ENCODE peak calls at places on chromosomes 2 and 18, in eight cellular contexts. A, E, W, Y, S, D, R and M are unnamed samples.

GRCh38 chr2:187434342-187434785 is 13.7 kb downstream of the CALCRL start:
- DNase-seq in D (no peak), R (no peak), Y (no peak), E (no peak), W (no peak), S (peak), A (no peak), M (no peak)

GRCh38 chr2:230614913-230615332 is 97.7 kb upstream of the CAB39 start:
- DNase-seq in Y (no peak), E (no peak), D (peak), W (no peak), S (no peak), A (no peak), R (no peak), M (peak)

GRCh38 chr2:182897137-182897536 is 30.7 kb upstream of the FRZB start:
- DNase-seq in D (no peak), Y (no peak), R (no peak), W (no peak), A (no peak), E (no peak), S (no peak), M (no peak)

GRCh38 chr18:59180150-59180845 is 39.7 kb upstream of the GRP start:
- DNase-seq in E (no peak), D (no peak), W (no peak), S (no peak), A (no peak), R (no peak), Y (no peak), M (no peak)

GRCh38 chr18:46481847-46482245 is 175.2 kb downstream of the LOXHD1 start:
- DNase-seq in D (no peak), A (no peak), S (no peak), Y (no peak), W (no peak), E (no peak), R (no peak), M (no peak)

GRCh38 chr2:218001629-218002028 is 1.2 kb downstream of the TNS1 start:
- DNase-seq in S (no peak), D (no peak), Y (no peak), W (no peak), E (peak), A (no peak), R (no peak), M (no peak)

GRCh38 chr2:236790991-236791390 is 221.4 kb downstream of the ACKR3 start:
- DNase-seq in D (no peak), R (no peak), S (no peak), E (peak), Y (no peak), W (no peak), A (no peak), M (no peak)

GRCh38 chr18:7733642-7734041 is 166.5 kb downstream of the PTPRM start:
- DNase-seq in R (no peak), A (no peak), D (no peak), W (no peak), Y (peak), S (no peak), E (no peak), M (no peak)

GRCh38 chr2:113157108-113157896 is 16.5 kb upstream of the PSD4 start:
- DNase-seq in S (no peak), E (peak), D (no peak), R (no peak), W (peak), Y (no peak), A (no peak), M (peak)

GRCh38 chr2:96962567-96963203 is 23.7 kb downstream of the FAM178B start:
- DNase-seq in S (no peak), E (no peak), A (no peak), Y (no peak), D (no peak), R (no peak), W (no peak), M (no peak)

GRCh38 chr2:14516844-14517243 is 115.7 kb upstream of the LRATD1 start:
- DNase-seq in R (no peak), A (no peak), Y (no peak), S (no peak), W (no peak), D (no peak), E (no peak), M (no peak)

GRCh38 chr2:160407393-160408204 is 86.0 kb downstream of the RBMS1 start:
- DNase-seq in W (no peak), R (no peak), D (no peak), E (peak), Y (peak), S (peak), A (no peak), M (peak)

GRCh38 chr2:13193900-13194299 is 477.2 kb downstream of the TRIB2 start:
- DNase-seq in S (no peak), A (no peak), E (peak), R (no peak), Y (peak), D (peak), W (no peak), M (peak)

GRCh38 chr18:37691162-37691561 is 125.6 kb upstream of the CELF4 start:
- DNase-seq in S (no peak), A (no peak), Y (no peak), E (no peak), R (no peak), W (no peak), D (no peak), M (no peak)

GRCh38 chr2:196112408-196113039 is 43.9 kb upstream of the DNAH7 start:
- DNase-seq in Y (no peak), A (no peak), E (no peak), W (no peak), R (no peak), S (no peak), D (no peak), M (peak)

GRCh38 chr18:635171-635570 is 22.3 kb upstream of the TYMS start:
- DNase-seq in S (no peak), R (no peak), W (no peak), A (no peak), Y (no peak), E (no peak), D (no peak), M (peak)

GRCh38 chr2:43559391-43560230 is 36.2 kb downstream of the THADA start:
- DNase-seq in D (peak), E (no peak), R (no peak), W (no peak), S (no peak), A (no peak), Y (no peak), M (no peak)

GRCh38 chr2:176729706-176730569 is 460.7 kb downstream of the MTX2 start:
- DNase-seq in S (peak), R (no peak), A (no peak), D (no peak), Y (no peak), E (peak), W (no peak), M (no peak)

GRCh38 chr2:190812506-190813294 is 67.9 kb upstream of the GLS start:
- DNase-seq in W (no peak), Y (peak), S (no peak), D (no peak), A (no peak), R (no peak), E (no peak), M (no peak)

DNA sequence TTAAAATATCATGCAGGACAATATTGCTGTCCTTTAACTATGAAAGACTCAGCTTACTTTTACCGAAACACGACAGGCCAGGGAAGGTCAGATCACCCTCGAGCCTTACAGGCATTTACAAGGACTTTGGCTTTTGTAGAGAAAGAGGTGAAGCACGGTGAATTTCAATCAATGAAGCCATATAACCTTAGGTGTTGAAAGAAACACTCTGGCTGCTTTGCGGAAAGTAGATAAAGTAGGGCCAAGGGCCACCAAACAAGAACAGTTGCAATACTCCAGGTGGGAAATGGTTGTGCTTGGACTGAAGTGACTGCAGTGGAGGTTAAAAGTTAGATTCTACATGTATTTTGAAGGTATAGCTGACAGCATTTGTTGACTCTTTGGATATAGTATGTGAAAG is 80.5 kb downstream of the CERKL start:
- DNase-seq in A (no peak), R (no peak), D (no peak), Y (no peak), E (no peak), W (no peak), S (no peak), M (no peak)
- H3K4me2 ChIP-seq in A (no peak), R (no peak), D (no peak), Y (no peak), E (no peak), W (no peak), S (no peak), M (no peak)

GRCh38 chr2:62743506-62743905 is 38.0 kb downstream of the EHBP1 start:
- DNase-seq in A (no peak), S (no peak), D (no peak), Y (no peak), E (no peak), W (no peak), R (no peak), M (no peak)
- TF ChIP-seq POLR2AphosphoS5 in A (no peak), S (no peak), D (no peak), Y (no peak), E (no peak), W (no peak), R (no peak), M (no peak)

GRCh38 chr18:67581178-67581577 is 64.7 kb upstream of the DSEL start:
- DNase-seq in Y (no peak), D (no peak), S (no peak), A (no peak), R (no peak), E (no peak), W (no peak), M (no peak)

GRCh38 chr18:67586101-67586500 is 69.6 kb upstream of the DSEL start:
- DNase-seq in E (no peak), A (no peak), Y (no peak), D (no peak), W (no peak), S (no peak), R (no peak), M (no peak)

GRCh38 chr18:67589325-67589724 is 72.8 kb upstream of the DSEL start:
- DNase-seq in D (no peak), A (no peak), W (no peak), R (no peak), Y (no peak), E (no peak), S (peak), M (no peak)

GRCh38 chr18:67582488-67582887 is 66.0 kb upstream of the DSEL start:
- DNase-seq in Y (no peak), S (no peak), A (no peak), W (no peak), R (no peak), E (no peak), D (no peak), M (peak)

DNA sequence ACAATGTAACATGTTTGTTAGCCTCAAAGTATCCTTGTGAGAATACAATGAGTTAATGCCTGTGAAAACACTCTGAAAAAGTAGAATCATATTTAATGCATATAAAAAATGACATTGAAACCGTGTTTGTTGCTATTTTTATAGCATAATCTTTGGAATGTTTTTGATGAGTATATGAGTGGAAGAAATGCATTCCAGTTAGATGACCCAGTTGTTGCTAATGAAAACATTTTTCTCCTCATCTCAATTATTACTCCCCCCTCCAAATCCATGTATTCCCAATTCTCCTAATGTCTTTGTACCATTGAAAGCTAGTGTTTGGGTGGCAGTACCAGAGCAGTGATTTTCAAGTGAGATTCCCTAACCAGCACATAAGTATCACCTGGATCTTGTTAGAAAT is 67.1 kb upstream of the DSEL start:
- DNase-seq in E (no peak), R (no peak), D (no peak), W (no peak), S (no peak), Y (no peak), A (no peak), M (no peak)
- H3K4me2 ChIP-seq in E (no peak), R (no peak), D (no peak), W (no peak), S (no peak), Y (no peak), A (no peak), M (no peak)

GRCh38 chr2:240991378-240992263 is 6.8 kb upstream of the SNED1 start:
- DNase-seq in W (no peak), A (peak), Y (peak), D (no peak), E (no peak), R (no peak), S (peak), M (peak)
- TF ChIP-seq POLR2AphosphoS5 in W (no peak), A (peak), Y (no peak), D (no peak), E (no peak), R (no peak), S (peak), M (no peak)

GRCh38 chr2:159131267-159131790 is 155.2 kb downstream of the WDSUB1 start:
- DNase-seq in D (no peak), R (no peak), A (no peak), Y (no peak), S (no peak), W (no peak), E (no peak), M (no peak)

GRCh38 chr2:159129807-159130206 is 156.7 kb downstream of the WDSUB1 start:
- DNase-seq in S (peak), Y (no peak), A (no peak), W (no peak), R (no peak), E (peak), D (no peak), M (no peak)

GRCh38 chr2:159133795-159134194 is 152.7 kb downstream of the WDSUB1 start:
- DNase-seq in R (no peak), S (no peak), W (no peak), D (no peak), A (no peak), E (no peak), Y (no peak), M (no peak)

GRCh38 chr2:159130302-159130701 is 156.2 kb downstream of the WDSUB1 start:
- DNase-seq in Y (no peak), R (no peak), S (no peak), W (peak), D (no peak), E (peak), A (no peak), M (no peak)

DNA sequence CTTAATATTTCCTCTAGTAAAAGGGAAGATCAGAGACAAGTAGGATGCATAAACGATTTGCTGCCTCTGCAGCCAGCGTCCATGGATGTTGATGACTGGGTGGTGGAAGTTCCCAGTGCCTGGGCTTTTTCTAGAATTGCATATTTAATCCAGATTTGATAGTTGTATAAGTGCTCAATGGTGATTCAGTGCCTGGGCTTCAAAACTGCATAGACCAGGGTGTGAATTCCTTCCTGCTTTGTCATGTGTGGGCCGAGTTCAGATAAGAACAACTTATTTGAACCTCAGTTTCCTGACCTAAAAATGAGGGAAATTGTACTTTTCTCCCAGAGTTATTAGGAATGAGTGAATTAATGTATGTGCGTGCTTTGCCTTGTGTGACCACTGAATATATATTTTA is 154.6 kb downstream of the WDSUB1 start:
- DNase-seq in R (no peak), E (no peak), S (peak), D (no peak), Y (no peak), W (no peak), A (peak), M (no peak)
- H3K4me2 ChIP-seq in R (no peak), E (peak), S (peak), D (no peak), Y (no peak), W (no peak), A (peak), M (no peak)

DNA sequence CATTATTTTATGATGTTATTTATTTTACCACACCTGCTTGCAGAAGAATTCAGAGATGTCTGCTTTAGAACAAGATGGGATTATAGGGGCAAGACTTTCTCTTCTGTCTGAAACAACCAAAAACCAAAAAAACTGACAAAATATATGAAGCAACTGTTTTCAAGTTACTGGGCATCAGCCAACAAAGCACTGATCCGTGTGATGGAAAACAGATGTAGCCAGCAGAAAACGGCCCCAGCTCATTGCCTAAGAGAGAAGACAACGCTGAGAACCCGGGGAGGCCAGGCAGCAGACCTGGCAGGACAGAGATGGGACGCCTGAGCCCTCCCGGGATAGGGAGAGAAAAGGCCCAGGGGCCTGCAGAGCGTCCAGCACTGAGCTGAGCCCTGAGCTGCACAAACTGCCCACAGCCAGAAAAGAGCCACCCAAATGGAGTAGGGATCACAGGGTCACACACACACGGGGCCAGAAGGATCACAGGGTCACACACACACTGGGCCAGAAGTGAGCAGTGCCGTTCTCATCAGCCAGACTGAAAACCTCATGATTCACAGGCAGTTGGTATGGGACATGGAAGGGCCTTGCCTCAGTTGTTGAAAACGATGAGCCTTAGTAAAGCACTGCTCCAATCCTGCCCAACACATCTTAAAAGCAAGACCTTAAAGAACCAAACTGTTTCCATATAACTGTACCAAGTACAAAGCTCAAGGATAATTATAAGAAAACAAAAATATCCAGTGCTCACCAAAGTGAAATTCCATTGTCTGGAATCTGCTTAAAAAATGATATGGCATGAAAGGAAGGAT is 12.1 kb downstream of the PXDN start:
- DNase-seq in W (no peak), E (peak), Y (no peak), A (no peak), D (no peak), S (no peak), R (no peak), M (no peak)
- TF ChIP-seq POLR2AphosphoS5 in W (no peak), E (peak), Y (no peak), A (no peak), D (no peak), S (no peak), R (no peak), M (no peak)

GRCh38 chr2:47782557-47783490 is at the start of gene MSH6:
- DNase-seq in A (peak), Y (peak), R (peak), W (peak), D (peak), E (peak), S (peak), M (peak)

GRCh38 chr2:47779416-47779790 is 3.5 kb upstream of the MSH6 start:
- DNase-seq in Y (no peak), S (peak), E (no peak), D (no peak), W (no peak), A (no peak), R (no peak), M (no peak)

GRCh38 chr2:47776621-47777020 is 6.3 kb upstream of the MSH6 start:
- DNase-seq in W (no peak), D (no peak), R (no peak), S (peak), A (no peak), E (no peak), Y (no peak), M (no peak)

GRCh38 chr2:47777268-47777972 is 5.5 kb upstream of the MSH6 start:
- DNase-seq in D (no peak), R (no peak), A (no peak), S (no peak), E (no peak), W (peak), Y (no peak), M (no peak)

GRCh38 chr2:47778698-47779415 is 4.1 kb upstream of the MSH6 start:
- DNase-seq in E (no peak), D (no peak), A (no peak), R (no peak), S (peak), W (no peak), Y (no peak), M (no peak)
- H3K4me2 ChIP-seq in E (no peak), D (no peak), A (no peak), R (no peak), S (no peak), W (no peak), Y (no peak), M (no peak)